ENCODE peak calls at places on chromosomes 3 and 15, in seven cellular contexts. P, K, G, W, Y, L and D are unnamed samples.
A peak's percentile ranks its signal among the peaks of the same experiment; 100 is the strongest.

GRCh38 chr3:184756151-184756681 is 44.4 kb upstream of the MAGEF1 start:
- DNase-seq in P (no peak), K (no peak), G (no peak), W (no peak), Y (peak; percentile 76), L (no peak), D (no peak)

GRCh38 chr15:58043192-58043903 is 22.2 kb downstream of the ALDH1A2 start:
- DNase-seq in P (peak; percentile 29), K (peak; percentile 51), G (peak; percentile 65), W (peak; percentile 57), Y (peak; percentile 58), L (peak; percentile 45), D (no peak)

GRCh38 chr3:98778383-98778782 is 15.2 kb downstream of the ST3GAL6 start:
- DNase-seq in P (no peak), K (no peak), G (peak; percentile 36), W (peak; percentile 76), Y (no peak), L (no peak), D (peak; percentile 57)

GRCh38 chr15:38255690-38256089 is 3.1 kb downstream of the SPRED1 start:
- DNase-seq in P (no peak), K (no peak), G (peak; percentile 40), W (no peak), Y (no peak), L (no peak), D (no peak)

GRCh38 chr3:113736548-113737089 is 9.4 kb downstream of the NAA50 start:
- DNase-seq in P (peak; percentile 30), K (peak; percentile 74), G (peak; percentile 79), W (peak; percentile 83), Y (peak; percentile 55), L (peak; percentile 77), D (no peak)

GRCh38 chr3:133937061-133937686 is 41.5 kb upstream of the RAB6B start:
- DNase-seq in P (no peak), K (no peak), G (no peak), W (no peak), Y (peak; percentile 35), L (no peak), D (no peak)

GRCh38 chr15:58447244-58448010 is 15.6 kb downstream of the LIPC start:
- DNase-seq in P (no peak), K (no peak), G (peak; percentile 75), W (peak; percentile 93), Y (no peak), L (peak; percentile 30), D (peak; percentile 90)

GRCh38 chr3:106342386-106342785 is 473.6 kb upstream of the CBLB start:
- DNase-seq in P (no peak), K (no peak), G (no peak), W (no peak), Y (no peak), L (no peak), D (no peak)

GRCh38 chr3:184620101-184620798 is 58.7 kb downstream of the EPHB3 start:
- DNase-seq in P (no peak), K (peak; percentile 53), G (peak; percentile 70), W (peak; percentile 65), Y (no peak), L (no peak), D (no peak)

GRCh38 chr15:58336161-58336560 is 95.6 kb upstream of the LIPC start:
- DNase-seq in P (no peak), K (no peak), G (no peak), W (no peak), Y (no peak), L (no peak), D (no peak)

GRCh38 chr3:183283886-183284285 is 30.8 kb downstream of the B3GNT5 start:
- DNase-seq in P (no peak), K (no peak), G (peak; percentile 40), W (peak; percentile 65), Y (no peak), L (no peak), D (no peak)

GRCh38 chr3:183287301-183287971 is 34.4 kb downstream of the B3GNT5 start:
- DNase-seq in P (no peak), K (peak; percentile 48), G (peak; percentile 95), W (peak; percentile 99), Y (no peak), L (no peak), D (peak; percentile 95)

GRCh38 chr3:183285828-183286457 is 32.9 kb downstream of the B3GNT5 start:
- DNase-seq in P (peak; percentile 88), K (peak; percentile 84), G (peak; percentile 99), W (peak; percentile 99), Y (no peak), L (peak; percentile 92), D (peak; percentile 99)

GRCh38 chr3:183284570-183284969 is 31.5 kb downstream of the B3GNT5 start:
- DNase-seq in P (no peak), K (no peak), G (no peak), W (no peak), Y (no peak), L (no peak), D (no peak)

DNA sequence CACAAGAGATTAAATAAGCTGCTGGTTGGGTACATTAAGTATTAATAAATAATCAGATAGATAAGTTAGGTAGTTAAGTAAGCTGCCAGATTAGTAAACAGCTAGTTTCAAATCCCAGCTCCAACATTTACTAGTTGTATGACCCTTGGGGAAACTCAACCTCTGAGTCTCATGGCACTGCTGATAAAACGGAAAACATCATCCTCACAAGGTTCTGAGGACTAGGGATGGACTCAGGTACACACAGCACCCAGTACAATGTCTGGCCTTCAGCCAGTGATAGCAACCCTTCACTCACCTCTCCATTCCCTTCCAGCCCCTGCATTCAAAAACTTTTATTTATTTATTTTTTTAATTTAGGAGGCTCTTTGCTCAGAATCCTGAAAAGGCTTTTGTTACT is 32.3 kb downstream of the B3GNT5 start:
- DNase-seq in P (no peak), K (no peak), G (no peak), W (no peak), Y (no peak), L (no peak), D (no peak)
- H3K4me3 ChIP-seq in P (no peak overlapping the region), K (no peak overlapping the region), G (peak overlapping the region; percentile 12), W (no peak overlapping the region), Y (no peak overlapping the region), L (peak overlapping the region; percentile 32), D (no peak overlapping the region)

DNA sequence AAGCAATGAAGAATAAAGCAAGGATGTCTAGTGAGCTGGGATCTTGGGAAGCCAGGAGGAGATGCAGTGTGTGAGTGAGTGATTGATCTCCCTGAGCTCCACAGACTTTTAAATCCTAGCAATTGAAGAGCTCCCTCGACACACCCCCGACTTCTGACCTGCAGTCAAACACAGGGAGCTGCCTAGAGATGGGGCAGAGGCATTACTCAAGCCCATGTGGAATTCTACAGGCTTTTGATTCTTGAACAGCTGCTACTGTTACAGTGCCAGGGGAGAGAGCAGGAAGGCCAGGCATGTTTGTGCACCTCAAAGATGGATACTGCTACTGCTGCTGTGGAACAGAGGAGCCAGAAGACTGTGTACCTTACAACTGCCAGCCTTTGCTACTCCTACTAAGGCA is 1403.1 kb upstream of the ALCAM start:
- DNase-seq in P (no peak), K (no peak), G (no peak), W (no peak), Y (peak; percentile 54), L (no peak), D (no peak)
- H3K4me3 ChIP-seq in P (no peak overlapping the region), K (no peak overlapping the region), G (no peak overlapping the region), W (no peak overlapping the region), Y (no peak overlapping the region), L (no peak overlapping the region), D (no peak overlapping the region)

GRCh38 chr15:60006203-60006782 is 2.2 kb downstream of the FOXB1 start:
- DNase-seq in P (peak; percentile 48), K (peak; percentile 44), G (peak; percentile 48), W (peak; percentile 32), Y (peak; percentile 92), L (peak; percentile 47), D (no peak)
- H3K4me3 ChIP-seq in P (peak overlapping the region; percentile 48), K (peak overlapping the region; percentile 15), G (peak overlapping the region; percentile 62), W (peak overlapping the region; percentile 43), Y (peak overlapping the region; percentile 80), L (peak overlapping the region; percentile 83), D (peak overlapping the region; percentile 38)

GRCh38 chr3:3545360-3545759 is 253.9 kb upstream of the LRRN1 start:
- DNase-seq in P (no peak), K (no peak), G (no peak), W (no peak), Y (no peak), L (no peak), D (no peak)
- H3K4me3 ChIP-seq in P (no peak overlapping the region), K (no peak overlapping the region), G (no peak overlapping the region), W (no peak overlapping the region), Y (no peak overlapping the region), L (no peak overlapping the region), D (no peak overlapping the region)